ENCODE peak calls at places on chromosomes 2 and 18, in ten cellular contexts. G, J, O, Q, X, B, T, S, N and M are unnamed samples.

GRCh38 chr2:183243760-183244159 is 119.5 kb downstream of the NUP35 start:
- DNase-seq in Q (no peak), T (peak), J (no peak), B (no peak), X (no peak), S (no peak), N (no peak), O (no peak), G (no peak), M (no peak)

GRCh38 chr2:117407746-117408145 is 406.7 kb upstream of the DDX18 start:
- DNase-seq in B (no peak), O (no peak), T (no peak), Q (no peak), N (no peak), S (no peak), J (no peak), X (no peak), G (no peak), M (no peak)

GRCh38 chr2:129438501-129439057 is 540.9 kb upstream of the RAB6C start:
- DNase-seq in J (no peak), B (no peak), S (no peak), X (no peak), Q (no peak), N (no peak), T (no peak), O (no peak), G (no peak), M (no peak)

GRCh38 chr2:127541849-127542630 is 6.6 kb downstream of the MYO7B start:
- DNase-seq in X (no peak), B (no peak), N (no peak), T (no peak), O (no peak), J (no peak), G (no peak), Q (no peak), S (no peak), M (no peak)

GRCh38 chr18:59593291-59593717 is 103.9 kb downstream of the CCBE1 start:
- DNase-seq in N (no peak), B (peak), X (peak), T (no peak), O (no peak), S (no peak), J (no peak), G (peak), Q (no peak), M (no peak)

GRCh38 chr2:222239091-222239490 is 59.7 kb downstream of the PAX3 start:
- DNase-seq in Q (peak), O (no peak), X (no peak), J (no peak), N (no peak), S (no peak), T (no peak), G (no peak), B (no peak), M (no peak)

GRCh38 chr2:159982842-159983785 is 79.3 kb downstream of the PLA2R1 start:
- DNase-seq in N (no peak), B (peak), S (peak), X (peak), J (peak), G (peak), O (no peak), Q (no peak), T (no peak), M (no peak)

GRCh38 chr2:75666821-75667344 is 20.3 kb downstream of the MRPL19 start:
- DNase-seq in B (no peak), J (no peak), O (no peak), T (no peak), X (no peak), Q (no peak), S (no peak), N (no peak), G (no peak), M (no peak)

GRCh38 chr2:30620102-30620501 is 173.1 kb downstream of the LCLAT1 start:
- DNase-seq in X (no peak), O (no peak), T (no peak), J (peak), G (no peak), B (no peak), N (no peak), Q (no peak), S (no peak), M (no peak)

GRCh38 chr2:195051401-195051800 is 605.6 kb upstream of the SLC39A10 start:
- DNase-seq in N (no peak), G (no peak), B (peak), J (peak), T (no peak), Q (no peak), O (no peak), S (no peak), X (peak), M (no peak)

GRCh38 chr2:11578081-11578948 is 44.5 kb downstream of the GREB1 start:
- DNase-seq in X (no peak), B (no peak), N (no peak), G (no peak), S (no peak), J (no peak), Q (no peak), T (no peak), O (no peak), M (no peak)

GRCh38 chr18:70279470-70279869 is 9.4 kb upstream of the SOCS6 start:
- DNase-seq in Q (no peak), G (peak), J (no peak), X (no peak), S (no peak), N (no peak), B (no peak), T (no peak), O (no peak), M (no peak)

GRCh38 chr2:205748660-205749059 is 66.4 kb downstream of the NRP2 start:
- DNase-seq in X (peak), S (no peak), N (peak), G (peak), J (no peak), O (no peak), B (no peak), Q (no peak), T (peak), M (no peak)

GRCh38 chr2:232489516-232490220 is 2.0 kb upstream of the ECEL1 start:
- DNase-seq in X (no peak), J (no peak), Q (no peak), B (no peak), G (no peak), S (no peak), N (peak), O (no peak), T (no peak), M (no peak)

GRCh38 chr2:72780483-72780882 is 45.4 kb downstream of the EXOC6B start:
- DNase-seq in N (no peak), Q (no peak), X (peak), O (no peak), J (peak), T (no peak), G (peak), B (peak), S (peak), M (no peak)

GRCh38 chr2:236873666-236874065 is 212.0 kb upstream of the COPS8 start:
- DNase-seq in N (no peak), Q (no peak), J (no peak), T (no peak), B (no peak), X (peak), O (no peak), G (no peak), S (peak), M (no peak)

GRCh38 chr2:236874866-236875481 is 210.7 kb upstream of the COPS8 start:
- DNase-seq in J (no peak), S (no peak), N (no peak), X (no peak), O (no peak), B (no peak), T (no peak), G (no peak), Q (no peak), M (no peak)

GRCh38 chr2:236872015-236872414 is 213.7 kb upstream of the COPS8 start:
- DNase-seq in B (no peak), T (peak), O (no peak), G (no peak), Q (no peak), S (no peak), N (no peak), X (no peak), J (no peak), M (no peak)

GRCh38 chr2:236871500-236872001 is 214.1 kb upstream of the COPS8 start:
- DNase-seq in X (peak), S (peak), O (no peak), G (peak), Q (no peak), B (peak), T (peak), N (no peak), J (peak), M (no peak)

DNA sequence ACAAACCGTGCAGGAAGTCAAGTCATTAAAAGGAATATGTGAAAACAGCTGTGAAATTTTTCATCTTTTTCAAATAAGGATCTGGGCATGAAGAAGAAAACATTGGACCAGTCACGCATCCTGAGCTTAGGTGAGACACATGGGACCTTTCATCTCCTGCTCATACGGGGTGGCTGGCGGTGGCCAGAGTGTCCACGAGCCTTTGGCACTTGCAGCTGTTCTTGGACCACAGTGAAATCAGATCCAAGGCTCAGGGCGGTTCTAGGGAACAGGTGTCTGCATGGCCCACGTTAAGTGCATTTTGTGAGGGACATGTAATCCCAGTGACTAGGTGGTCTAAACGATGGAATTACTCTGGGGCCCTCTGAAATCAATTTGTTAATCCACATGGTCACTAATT is 212.7 kb upstream of the COPS8 start:
- DNase-seq in G (no peak), T (no peak), X (no peak), S (no peak), Q (no peak), J (no peak), N (no peak), O (no peak), B (no peak), M (no peak)
- H3K9ac ChIP-seq in G (no peak), T (no peak), X (no peak), S (no peak), Q (no peak), J (no peak), N (no peak), O (no peak), B (no peak), M (no peak)

GRCh38 chr2:38527338-38528007 is 75.3 kb downstream of the HNRNPLL start:
- DNase-seq in O (no peak), T (no peak), N (no peak), J (no peak), X (no peak), S (no peak), Q (no peak), G (no peak), B (peak), M (no peak)
- H3K9ac ChIP-seq in O (peak), T (peak), N (no peak), J (peak), X (peak), S (peak), Q (no peak), G (peak), B (peak), M (no peak)

GRCh38 chr18:79416677-79417052 is 20.9 kb downstream of the NFATC1 start:
- DNase-seq in G (no peak), Q (no peak), S (no peak), B (no peak), O (no peak), N (no peak), X (no peak), J (no peak), T (no peak), M (no peak)
- H3K9ac ChIP-seq in G (no peak), Q (no peak), S (no peak), B (no peak), O (no peak), N (no peak), X (no peak), J (no peak), T (no peak), M (no peak)

DNA sequence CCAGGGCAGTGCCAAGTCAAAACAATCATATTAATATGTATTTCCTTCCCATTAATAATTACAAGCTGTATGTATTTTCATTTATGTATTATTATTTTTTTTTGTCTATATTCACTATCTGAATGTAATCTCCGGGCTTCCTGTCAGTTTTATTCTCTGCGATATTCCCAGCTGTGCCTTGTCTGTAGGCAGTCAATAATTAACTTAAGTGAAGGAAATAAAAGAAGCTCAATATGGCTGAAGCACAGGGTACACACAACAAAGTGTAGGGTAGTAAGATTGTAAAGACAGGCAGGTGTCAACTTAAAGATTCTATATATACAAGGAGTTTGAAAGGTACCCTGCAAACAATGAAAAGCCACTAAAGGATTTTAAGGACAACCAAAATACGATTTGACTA is 122.9 kb downstream of the ROCK1 start:
- DNase-seq in N (no peak), S (no peak), J (no peak), T (no peak), G (no peak), X (no peak), O (no peak), Q (no peak), B (no peak), M (no peak)
- H3K9ac ChIP-seq in N (no peak), S (no peak), J (no peak), T (no peak), G (no peak), X (no peak), O (no peak), Q (no peak), B (no peak), M (no peak)

GRCh38 chr2:112625474-112626114 is 20.1 kb upstream of the SLC20A1 start:
- DNase-seq in N (no peak), X (no peak), S (no peak), T (no peak), Q (no peak), J (no peak), B (no peak), G (no peak), O (no peak), M (no peak)
- H3K9ac ChIP-seq in N (no peak), X (peak), S (peak), T (peak), Q (peak), J (no peak), B (peak), G (no peak), O (no peak), M (no peak)

DNA sequence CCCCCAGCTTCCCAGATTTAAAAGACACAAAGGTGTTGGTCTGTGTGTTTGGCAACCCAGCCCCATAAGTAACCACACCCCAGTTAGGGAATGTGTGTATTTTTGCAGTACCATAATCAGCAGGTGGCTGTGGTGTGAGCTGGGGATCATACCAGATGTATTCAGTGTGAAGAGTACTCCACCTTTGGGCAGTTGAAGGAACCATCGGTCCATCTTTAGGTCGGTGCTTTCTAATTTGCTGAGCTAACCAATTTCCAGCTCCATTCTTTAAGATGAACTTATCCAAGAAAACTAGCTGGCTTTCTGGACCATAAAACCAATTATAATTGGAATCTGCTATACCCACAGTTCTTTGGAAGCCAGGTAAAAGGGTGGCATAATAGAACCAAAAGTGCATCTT is 3.2 kb downstream of the DSEL start:
- DNase-seq in O (no peak), G (no peak), X (no peak), Q (no peak), B (no peak), N (no peak), J (peak), T (no peak), S (no peak), M (peak)
- H3K9ac ChIP-seq in O (no peak), G (no peak), X (no peak), Q (no peak), B (no peak), N (no peak), J (no peak), T (no peak), S (no peak), M (no peak)

DNA sequence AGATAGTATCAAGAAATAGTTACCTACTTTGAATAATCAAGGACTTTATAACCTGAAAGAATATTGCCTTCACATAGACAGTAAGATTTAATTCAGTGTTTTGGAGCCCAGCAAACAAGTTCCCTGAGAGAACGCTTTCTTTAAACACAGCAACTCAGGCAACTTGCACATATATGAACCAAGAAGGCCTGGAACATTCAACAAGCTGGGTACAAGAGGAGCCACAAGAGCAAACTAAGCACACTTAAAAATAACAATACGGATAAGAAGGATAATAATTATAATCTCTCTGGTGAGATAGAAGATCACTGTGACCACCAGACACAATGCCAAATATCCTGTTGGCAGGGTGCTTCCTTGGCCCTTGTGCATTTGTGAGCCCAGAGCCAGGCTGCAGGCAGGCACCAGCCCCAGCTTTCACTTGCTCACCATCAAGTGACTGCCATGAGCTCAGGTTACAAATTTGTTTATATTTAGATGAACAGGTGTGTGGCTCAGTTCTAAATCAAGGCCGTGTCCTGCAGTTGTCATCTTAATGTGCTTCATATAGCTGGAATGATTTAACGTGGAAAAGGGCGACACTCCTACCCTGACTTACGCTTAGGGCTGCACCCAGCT is 446.6 kb downstream of the IRS1 start:
- DNase-seq in X (no peak), G (no peak), O (no peak), S (no peak), N (no peak), J (no peak), Q (no peak), T (no peak), B (no peak), M (peak)
- H3K9ac ChIP-seq in X (no peak), G (no peak), O (no peak), S (no peak), N (no peak), J (no peak), Q (no peak), T (no peak), B (no peak), M (no peak)

GRCh38 chr2:240558229-240558885 is 569 bp upstream of the ANKMY1 start:
- DNase-seq in T (no peak), J (no peak), X (no peak), B (no peak), S (no peak), Q (no peak), G (no peak), O (no peak), N (peak), M (no peak)
- H3K9ac ChIP-seq in T (no peak), J (no peak), X (no peak), B (peak), S (peak), Q (no peak), G (no peak), O (no peak), N (no peak), M (no peak)

GRCh38 chr2:106953236-106953635 is 67.3 kb upstream of the ST6GAL2 start:
- DNase-seq in N (no peak), X (peak), J (no peak), S (no peak), O (no peak), Q (no peak), T (no peak), G (no peak), B (no peak), M (no peak)
- H3K9ac ChIP-seq in N (no peak), X (no peak), J (no peak), S (no peak), O (no peak), Q (no peak), T (no peak), G (no peak), B (no peak), M (no peak)